ENCODE peak calls at places on chromosomes 3 and 15, in seven cellular contexts. Q, F, I, V, R, G and J are unnamed samples.

GRCh38 chr3:76502076-76502475 is 537.8 kb upstream of the ROBO2 start:
- DNase-seq in Q (no peak), R (no peak), G (no peak), I (no peak), F (no peak), V (no peak), J (no peak)

GRCh38 chr3:191316876-191317603 is 12.2 kb upstream of the CCDC50 start:
- DNase-seq in Q (no peak), F (no peak), G (no peak), I (no peak), R (no peak), V (no peak), J (no peak)

GRCh38 chr15:33540174-33540573 is 229.4 kb downstream of the RYR3 start:
- DNase-seq in V (no peak), G (no peak), R (no peak), Q (no peak), I (no peak), F (no peak), J (no peak)

GRCh38 chr3:46824561-46824960 is 38.7 kb downstream of the MYL3 start:
- DNase-seq in Q (no peak), V (no peak), R (no peak), I (no peak), F (no peak), G (no peak), J (no peak)

GRCh38 chr15:42798802-42799201 is 61.9 kb upstream of the CDAN1 start:
- DNase-seq in Q (no peak), R (no peak), G (no peak), V (no peak), F (no peak), I (no peak), J (no peak)

GRCh38 chr15:60426870-60427528 is 29.2 kb upstream of the ANXA2 start:
- DNase-seq in I (no peak), F (no peak), V (no peak), G (no peak), R (no peak), Q (no peak), J (no peak)

GRCh38 chr15:74133703-74134386 is 3.5 kb downstream of the ISLR2 start:
- DNase-seq in G (no peak), R (no peak), V (no peak), Q (no peak), F (no peak), I (no peak), J (no peak)

GRCh38 chr15:57610130-57610529 is 18.4 kb downstream of the MYZAP start:
- DNase-seq in I (no peak), F (no peak), R (no peak), Q (no peak), V (no peak), G (no peak), J (no peak)

GRCh38 chr3:75983609-75984290 is 198.4 kb upstream of the ZNF717 start:
- DNase-seq in V (no peak), I (no peak), R (no peak), Q (no peak), F (no peak), G (no peak), J (no peak)

GRCh38 chr15:31396881-31397560 is 70.4 kb downstream of the KLF13 start:
- DNase-seq in Q (peak), F (no peak), I (no peak), V (peak), R (peak), G (peak), J (no peak)

GRCh38 chr3:62161306-62161705 is 212.0 kb downstream of the FEZF2 start:
- DNase-seq in G (no peak), V (no peak), R (no peak), Q (no peak), I (no peak), F (no peak), J (no peak)

GRCh38 chr15:64938192-64938591 is 26.5 kb downstream of the ANKDD1A start:
- DNase-seq in G (no peak), R (no peak), V (peak), I (no peak), F (no peak), Q (no peak), J (no peak)

GRCh38 chr15:67253103-67253502 is 1.4 kb downstream of the AAGAB start:
- DNase-seq in Q (no peak), V (no peak), R (no peak), G (no peak), I (no peak), F (no peak), J (no peak)

GRCh38 chr3:67647390-67647878 is 7.0 kb downstream of the SUCLG2 start:
- DNase-seq in R (no peak), V (peak), G (no peak), Q (no peak), F (no peak), I (no peak), J (no peak)

DNA sequence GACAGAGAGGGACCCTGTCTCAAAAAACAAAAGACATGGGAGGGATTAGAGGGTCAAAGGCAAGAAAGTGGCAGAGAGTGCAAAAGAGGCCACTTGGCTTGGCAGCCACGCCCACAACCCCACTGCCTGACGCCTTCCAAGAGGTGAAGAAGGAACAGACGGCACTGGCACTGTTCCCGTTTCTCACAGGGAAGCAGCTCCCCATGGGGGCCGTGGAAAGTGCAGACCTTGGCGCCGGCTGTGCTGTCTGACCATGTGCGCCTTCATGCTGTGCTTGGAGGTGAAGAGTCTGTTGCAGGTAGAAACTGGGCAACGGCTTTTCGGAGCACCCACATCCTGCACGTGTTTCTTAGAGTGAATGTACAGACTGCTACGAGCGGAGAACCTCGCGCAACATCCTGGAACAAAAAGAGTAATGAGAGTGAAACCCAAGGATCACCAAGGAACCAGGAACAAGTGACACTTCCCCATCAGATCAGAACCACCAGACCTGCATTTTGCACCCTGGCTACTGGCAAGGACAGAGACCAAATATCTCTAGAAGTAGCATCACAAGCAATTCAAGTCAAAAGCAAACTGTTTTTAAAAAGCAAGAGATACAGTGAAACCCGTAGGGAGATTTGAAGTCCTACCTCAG is 9.6 kb downstream of the ZXDC start:
- DNase-seq in F (no peak), V (no peak), R (no peak), I (no peak), Q (no peak), G (no peak), J (no peak)
- TF ChIP-seq TAF1 in F (no peak), V (no peak), R (no peak), I (no peak), Q (no peak), G (no peak), J (no peak)

GRCh38 chr3:105334138-105334882 is 32.4 kb upstream of the ALCAM start:
- DNase-seq in G (no peak), I (no peak), F (no peak), R (no peak), Q (no peak), V (no peak), J (no peak)
- TF ChIP-seq TAF1 in G (no peak), I (no peak), F (no peak), R (no peak), Q (no peak), V (no peak), J (no peak)

DNA sequence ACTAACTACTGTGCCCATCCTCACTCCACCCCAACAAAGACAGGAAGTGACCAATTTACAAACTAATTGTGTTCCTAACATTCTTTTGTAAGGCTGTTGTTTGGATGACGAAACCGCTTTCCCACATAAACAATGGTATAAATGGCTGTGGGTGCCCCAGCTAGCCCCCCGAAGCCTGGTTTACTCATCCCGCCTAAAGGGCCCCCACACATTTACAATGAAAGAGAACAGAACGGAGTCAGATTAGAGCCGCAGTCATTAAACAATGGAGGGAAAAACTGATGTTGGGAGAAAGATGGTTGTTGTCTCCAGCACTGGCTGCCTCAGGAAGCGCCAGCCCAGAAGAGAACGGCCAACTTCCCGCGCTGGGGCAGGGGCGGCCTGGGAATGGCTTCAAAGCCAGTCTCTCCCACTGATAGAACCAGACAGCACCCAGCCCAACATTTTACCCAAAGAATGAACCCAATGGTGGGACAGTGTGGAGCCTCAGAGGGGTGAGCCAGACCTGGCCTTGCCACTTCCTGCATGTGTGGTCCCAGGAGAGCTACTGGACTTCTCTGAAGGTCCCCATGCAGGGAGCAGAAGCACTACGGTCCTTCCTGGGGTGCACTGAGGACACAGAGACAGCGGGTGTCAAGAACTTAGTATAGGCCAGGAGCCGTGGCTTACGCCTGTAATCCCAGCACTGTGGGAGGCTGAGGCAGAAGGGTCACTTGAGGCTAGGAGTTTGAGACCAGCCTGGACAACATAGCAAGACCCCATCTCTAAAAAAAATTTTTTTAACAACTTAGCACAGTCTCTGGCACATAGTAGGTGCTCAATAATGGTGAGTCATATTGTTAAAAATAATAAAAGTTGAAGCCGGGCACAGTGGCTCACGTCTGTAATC is 75.8 kb upstream of the GATA2 start:
- DNase-seq in I (no peak), F (no peak), G (no peak), R (no peak), V (no peak), Q (no peak), J (no peak)
- TF ChIP-seq TAF1 in I (no peak), F (no peak), G (no peak), R (no peak), V (no peak), Q (no peak), J (no peak)

GRCh38 chr3:32596926-32597369 is 26.3 kb upstream of the DYNC1LI1 start:
- DNase-seq in I (no peak), F (no peak), V (no peak), R (no peak), Q (peak), G (no peak), J (no peak)
- TF ChIP-seq TAF1 in I (no peak), F (no peak), V (no peak), R (no peak), Q (no peak), G (no peak), J (no peak)

GRCh38 chr3:123642182-123642956 is 57.5 kb upstream of the HACD2 start:
- DNase-seq in V (peak), I (peak), F (peak), R (peak), G (peak), Q (peak), J (peak)
- TF ChIP-seq TAF1 in V (no peak), I (no peak), F (no peak), R (no peak), G (no peak), Q (no peak), J (no peak)

GRCh38 chr3:29128004-29128403 is 152.9 kb upstream of the RBMS3 start:
- DNase-seq in I (no peak), V (no peak), G (peak), R (no peak), Q (no peak), F (no peak), J (no peak)
- TF ChIP-seq TAF1 in I (no peak), V (no peak), G (no peak), R (no peak), Q (no peak), F (no peak), J (no peak)

GRCh38 chr15:80777137-80777536 is 2.0 kb upstream of the CEMIP start:
- DNase-seq in R (no peak), F (no peak), I (no peak), G (no peak), Q (no peak), V (no peak), J (no peak)

GRCh38 chr15:80777836-80778620 is 1.1 kb upstream of the CEMIP start:
- DNase-seq in G (no peak), I (no peak), V (no peak), R (no peak), F (no peak), Q (no peak), J (no peak)

GRCh38 chr15:80775340-80775739 is 3.8 kb upstream of the CEMIP start:
- DNase-seq in R (no peak), Q (no peak), I (no peak), V (no peak), G (no peak), F (no peak), J (no peak)

GRCh38 chr15:80778621-80778963 is 578 bp upstream of the CEMIP start:
- DNase-seq in Q (no peak), I (no peak), V (no peak), R (no peak), G (no peak), F (no peak), J (no peak)

GRCh38 chr15:80776420-80777045 is 2.6 kb upstream of the CEMIP start:
- DNase-seq in Q (peak), F (peak), V (peak), G (peak), I (no peak), R (peak), J (peak)
- TF ChIP-seq TAF1 in Q (no peak), F (no peak), V (no peak), G (no peak), I (no peak), R (no peak), J (no peak)